ENCODE peak calls at places on chromosomes 12 and 14, in seven cellular contexts. One of them, this sample, is unnamed.

GRCh38 chr14:61618448-61618847 is 76.9 kb upstream of the HIF1A start:
- DNase-seq in activated CD4-positive, alpha-beta memory T cell treated with anti-CD3 and anti-CD28 coated beads, Interleukin-2, amount 10 ng/mL, durations not matched to agents 7 days and 5 days: no peak
- DNase-seq in renal cortical epithelial cell: no peak
- DNase-seq in GM12892: no peak
- DNase-seq in A172: no peak
- DNase-seq in T-cell: no peak
- DNase-seq in Karpas-422: no peak
- DNase-seq in this sample: no peak

GRCh38 chr12:120978296-120979219 is at the start of gene HNF1A:
- DNase-seq in Karpas-422: no peak
- DNase-seq in A172: no peak
- DNase-seq in activated CD4-positive, alpha-beta memory T cell treated with anti-CD3 and anti-CD28 coated beads, Interleukin-2, amount 10 ng/mL, durations not matched to agents 7 days and 5 days: no peak
- DNase-seq in GM12892: no peak
- DNase-seq in T-cell: no peak
- DNase-seq in renal cortical epithelial cell: peak; percentile 55
- DNase-seq in this sample: no peak

GRCh38 chr12:112001555-112001954 is 11.4 kb downstream of the TMEM116 start:
- DNase-seq in A172: no peak
- DNase-seq in renal cortical epithelial cell: no peak
- DNase-seq in Karpas-422: no peak
- DNase-seq in activated CD4-positive, alpha-beta memory T cell treated with anti-CD3 and anti-CD28 coated beads, Interleukin-2, amount 10 ng/mL, durations not matched to agents 7 days and 5 days: no peak
- DNase-seq in GM12892: no peak
- DNase-seq in T-cell: no peak
- DNase-seq in this sample: no peak

GRCh38 chr12:20778969-20779368 is 31.5 kb upstream of the SLCO1B3 start:
- DNase-seq in activated CD4-positive, alpha-beta memory T cell treated with anti-CD3 and anti-CD28 coated beads, Interleukin-2, amount 10 ng/mL, durations not matched to agents 7 days and 5 days: no peak
- DNase-seq in T-cell: no peak
- DNase-seq in Karpas-422: no peak
- DNase-seq in renal cortical epithelial cell: no peak
- DNase-seq in A172: no peak
- DNase-seq in GM12892: no peak
- DNase-seq in this sample: no peak

GRCh38 chr14:68885226-68886108 is 92.6 kb upstream of the ZFP36L1 start:
- DNase-seq in activated CD4-positive, alpha-beta memory T cell treated with anti-CD3 and anti-CD28 coated beads, Interleukin-2, amount 10 ng/mL, durations not matched to agents 7 days and 5 days: no peak
- DNase-seq in T-cell: no peak
- DNase-seq in GM12892: no peak
- DNase-seq in Karpas-422: no peak
- DNase-seq in renal cortical epithelial cell: no peak
- DNase-seq in A172: no peak
- DNase-seq in this sample: no peak

GRCh38 chr12:87814625-87815024 is 214.6 kb downstream of the C12orf50 start:
- DNase-seq in GM12892: no peak
- DNase-seq in Karpas-422: no peak
- DNase-seq in renal cortical epithelial cell: no peak
- DNase-seq in T-cell: no peak
- DNase-seq in activated CD4-positive, alpha-beta memory T cell treated with anti-CD3 and anti-CD28 coated beads, Interleukin-2, amount 10 ng/mL, durations not matched to agents 7 days and 5 days: no peak
- DNase-seq in A172: no peak
- DNase-seq in this sample: no peak

GRCh38 chr14:80055912-80056801 is 155.1 kb downstream of the DIO2 start:
- DNase-seq in renal cortical epithelial cell: peak; percentile 55
- DNase-seq in T-cell: no peak
- DNase-seq in Karpas-422: peak; percentile 80
- DNase-seq in activated CD4-positive, alpha-beta memory T cell treated with anti-CD3 and anti-CD28 coated beads, Interleukin-2, amount 10 ng/mL, durations not matched to agents 7 days and 5 days: no peak
- DNase-seq in GM12892: no peak
- DNase-seq in A172: peak; percentile 45
- DNase-seq in this sample: peak; percentile 48

GRCh38 chr14:58978336-58978735 is 210.1 kb upstream of the DAAM1 start:
- DNase-seq in Karpas-422: no peak
- DNase-seq in renal cortical epithelial cell: no peak
- DNase-seq in activated CD4-positive, alpha-beta memory T cell treated with anti-CD3 and anti-CD28 coated beads, Interleukin-2, amount 10 ng/mL, durations not matched to agents 7 days and 5 days: no peak
- DNase-seq in A172: no peak
- DNase-seq in T-cell: no peak
- DNase-seq in GM12892: no peak
- DNase-seq in this sample: no peak

GRCh38 chr12:28563926-28564325 is 373.7 kb downstream of the CCDC91 start:
- DNase-seq in T-cell: no peak
- DNase-seq in Karpas-422: no peak
- DNase-seq in activated CD4-positive, alpha-beta memory T cell treated with anti-CD3 and anti-CD28 coated beads, Interleukin-2, amount 10 ng/mL, durations not matched to agents 7 days and 5 days: no peak
- DNase-seq in renal cortical epithelial cell: no peak
- DNase-seq in A172: no peak
- DNase-seq in GM12892: no peak
- DNase-seq in this sample: no peak

GRCh38 chr14:79638647-79639266 is 572.5 kb downstream of the DIO2 start:
- DNase-seq in renal cortical epithelial cell: peak; percentile 24
- DNase-seq in T-cell: no peak
- DNase-seq in A172: no peak
- DNase-seq in activated CD4-positive, alpha-beta memory T cell treated with anti-CD3 and anti-CD28 coated beads, Interleukin-2, amount 10 ng/mL, durations not matched to agents 7 days and 5 days: no peak
- DNase-seq in Karpas-422: no peak
- DNase-seq in GM12892: no peak
- DNase-seq in this sample: no peak

GRCh38 chr12:99959549-99960170 is 25.1 kb downstream of the ANKS1B start:
- DNase-seq in activated CD4-positive, alpha-beta memory T cell treated with anti-CD3 and anti-CD28 coated beads, Interleukin-2, amount 10 ng/mL, durations not matched to agents 7 days and 5 days: no peak
- DNase-seq in A172: peak; percentile 14
- DNase-seq in Karpas-422: no peak
- DNase-seq in T-cell: no peak
- DNase-seq in GM12892: no peak
- DNase-seq in renal cortical epithelial cell: peak; percentile 35
- DNase-seq in this sample: no peak

GRCh38 chr12:63805704-63806672 is 26.3 kb downstream of the RXYLT1 start:
- DNase-seq in T-cell: no peak
- DNase-seq in activated CD4-positive, alpha-beta memory T cell treated with anti-CD3 and anti-CD28 coated beads, Interleukin-2, amount 10 ng/mL, durations not matched to agents 7 days and 5 days: no peak
- DNase-seq in GM12892: no peak
- DNase-seq in Karpas-422: no peak
- DNase-seq in A172: no peak
- DNase-seq in renal cortical epithelial cell: no peak
- DNase-seq in this sample: no peak

GRCh38 chr12:6613015-6613775 is 6.0 kb upstream of the CHD4 start:
- DNase-seq in T-cell: no peak
- DNase-seq in GM12892: peak; percentile 41
- DNase-seq in activated CD4-positive, alpha-beta memory T cell treated with anti-CD3 and anti-CD28 coated beads, Interleukin-2, amount 10 ng/mL, durations not matched to agents 7 days and 5 days: peak; percentile 62
- DNase-seq in Karpas-422: peak; percentile 59
- DNase-seq in renal cortical epithelial cell: peak; percentile 58
- DNase-seq in A172: peak; percentile 86
- DNase-seq in this sample: peak; percentile 96

GRCh38 chr14:31205681-31206535 is 1.7 kb downstream of the HECTD1 start:
- DNase-seq in activated CD4-positive, alpha-beta memory T cell treated with anti-CD3 and anti-CD28 coated beads, Interleukin-2, amount 10 ng/mL, durations not matched to agents 7 days and 5 days: no peak
- DNase-seq in A172: peak; percentile 13
- DNase-seq in GM12892: no peak
- DNase-seq in T-cell: no peak
- DNase-seq in Karpas-422: peak; percentile 61
- DNase-seq in renal cortical epithelial cell: peak; percentile 50
- DNase-seq in this sample: no peak

This sample was measured in DND-41.